ENCODE peak calls at places on chromosomes 3 and 15, in four cellular contexts. C, J, M and X are unnamed samples.

GRCh38 chr15:31270767-31271166 is 55.9 kb upstream of the KLF13 start:
- DNase-seq in C (no peak), J (no peak), M (no peak), X (no peak)

GRCh38 chr3:18044191-18044590 is 301.8 kb upstream of the TBC1D5 start:
- DNase-seq in C (no peak), J (no peak), M (no peak), X (no peak)

GRCh38 chr15:90868261-90868689 is at the start of gene FURIN:
- DNase-seq in C (no peak), J (no peak), M (no peak), X (no peak)

GRCh38 chr3:120678331-120678845 is 3.7 kb downstream of the HGD start:
- DNase-seq in C (peak; percentile 88), J (no peak), M (peak; percentile 53), X (no peak)

GRCh38 chr15:69390575-69390974 is 23.6 kb upstream of the KIF23 start:
- DNase-seq in C (peak; percentile 27), J (no peak), M (peak; percentile 88), X (no peak)

GRCh38 chr15:56960116-56960515 is 41.7 kb downstream of the TCF12 start:
- DNase-seq in C (no peak), J (no peak), M (no peak), X (no peak)

GRCh38 chr15:44804303-44805046 is 68.1 kb downstream of the TRIM69 start:
- DNase-seq in C (peak; percentile 61), J (no peak), M (no peak), X (no peak)

GRCh38 chr15:69996321-69996720 is 101.4 kb downstream of the TLE3 start:
- DNase-seq in C (no peak), J (no peak), M (no peak), X (no peak)

GRCh38 chr3:109882144-109882543 is 544.8 kb upstream of the DPPA4 start:
- DNase-seq in C (no peak), J (no peak), M (no peak), X (no peak)

GRCh38 chr3:32781211-32781968 is 36.4 kb upstream of the TRIM71 start:
- DNase-seq in C (peak; percentile 80), J (peak; percentile 91), M (peak; percentile 53), X (peak; percentile 13)

GRCh38 chr15:65583701-65584100 is 27.2 kb downstream of the INTS14 start:
- DNase-seq in C (peak; percentile 71), J (no peak), M (peak; percentile 17), X (peak; percentile 24)